ENCODE peak calls at places on chromosomes 4 and X, in nine cellular contexts. I is AG09319, G is hepatocyte, X is lower leg skin, H is endodermal cell, Z is astrocyte of the spinal cord, T is bronchial epithelial cell, L is heart right ventricle, U is choroid plexus epithelial cell. B is an unnamed sample.

GRCh38 chrX:115571712-115572111 is 10.7 kb downstream of the PLS3 start:
- DNase-seq in I (no peak), G (no peak), X (no peak), H (no peak), Z (no peak), T (no peak), L (no peak), U (no peak), B (no peak)

GRCh38 chr4:140995058-140995457 is 138.2 kb downstream of the RNF150 start:
- DNase-seq in I (no peak), G (no peak), X (no peak), H (no peak), Z (peak; percentile 49), T (no peak), L (no peak), U (peak; percentile 50), B (no peak)

GRCh38 chrX:154712781-154713391 is 38.0 kb downstream of the GAB3 start:
- DNase-seq in I (no peak), G (no peak), X (no peak), H (no peak), Z (peak; percentile 71), T (peak; percentile 73), L (no peak), U (peak; percentile 78), B (no peak)

GRCh38 chr4:75289843-75290616 is 224.2 kb downstream of the RCHY1 start:
- DNase-seq in I (no peak), G (peak; percentile 49), X (no peak), H (peak; percentile 87), Z (no peak), T (peak; percentile 90), L (no peak), U (no peak), B (peak; percentile 17)

GRCh38 chr4:54152846-54153600 is 53.1 kb downstream of the GSX2 start:
- DNase-seq in I (peak; percentile 3), G (no peak), X (no peak), H (no peak), Z (peak; percentile 44), T (peak; percentile 77), L (no peak), U (peak; percentile 81), B (no peak)

GRCh38 chr4:3079694-3080123 is 5.2 kb downstream of the HTT start:
- DNase-seq in I (no peak), G (no peak), X (no peak), H (no peak), Z (no peak), T (no peak), L (no peak), U (no peak), B (no peak)

GRCh38 chr4:185839770-185840169 is 27.8 kb upstream of the SORBS2 start:
- DNase-seq in I (no peak), G (peak; percentile 53), X (no peak), H (peak; percentile 54), Z (peak; percentile 74), T (no peak), L (no peak), U (peak; percentile 85), B (no peak)

GRCh38 chrX:13212191-13212651 is 107.6 kb downstream of the ATXN3L start:
- DNase-seq in I (no peak), G (no peak), X (no peak), H (no peak), Z (no peak), T (no peak), L (no peak), U (no peak), B (no peak)

GRCh38 chrX:150572206-150572605 is 3.8 kb downstream of the MTM1 start:
- DNase-seq in I (no peak), G (no peak), X (no peak), H (no peak), Z (no peak), T (peak; percentile 70), L (no peak), U (no peak), B (no peak)

GRCh38 chrX:10618911-10619310 is 1.5 kb downstream of the MID1 start:
- DNase-seq in I (no peak), G (peak; percentile 18), X (no peak), H (no peak), Z (peak; percentile 40), T (no peak), L (no peak), U (no peak), B (peak; percentile 20)

GRCh38 chrX:30219372-30219771 is 4.0 kb downstream of the MAGEB2 start:
- DNase-seq in I (no peak), G (no peak), X (no peak), H (peak; percentile 68), Z (no peak), T (no peak), L (no peak), U (no peak), B (no peak)

GRCh38 chr4:184255361-184255760 is 37.7 kb upstream of the ENPP6 start:
- DNase-seq in I (no peak), G (no peak), X (peak; percentile 7), H (no peak), Z (no peak), T (no peak), L (peak; percentile 23), U (no peak), B (no peak)

GRCh38 chr4:26076000-26076587 is 162.1 kb downstream of the SMIM20 start:
- DNase-seq in I (no peak), G (no peak), X (peak; percentile 45), H (no peak), Z (peak; percentile 35), T (peak; percentile 83), L (no peak), U (peak; percentile 61), B (no peak)

GRCh38 chr4:183422962-183423653 is 21.3 kb upstream of the CDKN2AIP start:
- DNase-seq in I (no peak), G (no peak), X (no peak), H (peak; percentile 48), Z (peak; percentile 32), T (peak; percentile 79), L (no peak), U (peak; percentile 46), B (peak; percentile 52)

GRCh38 chrX:36957425-36958328 is 50.5 kb upstream of the FAM47C start:
- DNase-seq in I (no peak), G (peak; percentile 70), X (no peak), H (peak; percentile 90), Z (no peak), T (no peak), L (no peak), U (no peak), B (peak; percentile 62)

GRCh38 chr4:133802741-133803140 is 398.8 kb downstream of the PABPC4L start:
- DNase-seq in I (no peak), G (no peak), X (no peak), H (no peak), Z (peak; percentile 48), T (peak; percentile 0), L (no peak), U (peak; percentile 58), B (no peak)

GRCh38 chr4:134215636-134216340 is 14.2 kb upstream of the PABPC4L start:
- DNase-seq in I (no peak), G (no peak), X (no peak), H (no peak), Z (no peak), T (no peak), L (no peak), U (peak; percentile 11), B (no peak)

GRCh38 chrX:101617211-101618191 is at the start of gene ARMCX6:
- DNase-seq in I (no peak), G (peak; percentile 89), X (peak; percentile 66), H (peak; percentile 87), Z (peak; percentile 73), T (peak; percentile 55), L (peak; percentile 74), U (peak; percentile 72), B (peak; percentile 59)

GRCh38 chrX:45264865-45265264 is 64.2 kb upstream of the DIPK2B start:
- DNase-seq in I (no peak), G (no peak), X (no peak), H (no peak), Z (no peak), T (no peak), L (peak; percentile 14), U (no peak), B (no peak)

GRCh38 chr4:82599336-82599735 is 37.5 kb upstream of the TMEM150C start:
- DNase-seq in I (no peak), G (no peak), X (no peak), H (peak; percentile 81), Z (no peak), T (no peak), L (no peak), U (no peak), B (no peak)

GRCh38 chr4:2977116-2978097 is 14.0 kb downstream of the GRK4 start:
- DNase-seq in I (no peak), G (peak; percentile 77), X (no peak), H (no peak), Z (peak; percentile 42), T (peak; percentile 60), L (no peak), U (peak; percentile 53), B (no peak)

GRCh38 chr4:8263397-8263796 is 6.2 kb upstream of the HTRA3 start:
- DNase-seq in I (no peak), G (no peak), X (no peak), H (no peak), Z (no peak), T (no peak), L (peak; percentile 7), U (no peak), B (no peak)

GRCh38 chr4:87985887-87986200 is 10.3 kb downstream of the SPP1 start:
- DNase-seq in I (no peak), G (no peak), X (no peak), H (no peak), Z (no peak), T (no peak), L (no peak), U (no peak), B (no peak)
- TF ChIP-seq CTCF in I (no peak), G (no peak), X (no peak), H (no peak), Z (no peak), T (no peak), L (no peak), U (no peak), B (no peak)

GRCh38 chr4:107034091-107034698 is 1.9 kb downstream of the DKK2 start:
- DNase-seq in I (no peak), G (peak; percentile 75), X (peak; percentile 22), H (peak; percentile 87), Z (peak; percentile 58), T (no peak), L (no peak), U (peak; percentile 36), B (peak; percentile 44)
- TF ChIP-seq CTCF in I (peak; percentile 50), G (peak; percentile 54), X (no peak), H (peak; percentile 80), Z (peak; percentile 61), T (peak; percentile 29), L (no peak), U (peak; percentile 39), B (peak; percentile 25)

DNA sequence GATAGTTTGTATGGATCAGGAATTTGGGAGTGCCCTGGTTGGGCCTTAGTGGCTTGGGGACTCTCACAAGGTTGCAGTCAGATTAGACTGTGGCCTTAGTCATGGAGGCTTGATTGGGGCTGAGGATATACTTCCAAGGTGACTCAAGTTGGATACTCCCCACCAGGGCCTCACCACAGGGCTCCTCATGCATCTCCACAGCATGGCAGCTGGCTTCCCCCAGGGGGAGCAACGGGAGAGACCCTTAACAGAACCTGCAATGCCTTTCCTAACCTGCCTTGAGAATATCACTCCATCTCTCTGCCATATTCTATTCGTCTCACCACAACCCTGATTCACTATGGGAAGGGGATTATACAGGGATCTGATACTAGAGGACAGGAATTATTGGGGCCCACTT is 161.9 kb downstream of the RELL1 start:
- DNase-seq in I (no peak), G (no peak), X (no peak), H (no peak), Z (no peak), T (no peak), L (no peak), U (no peak), B (no peak)
- TF ChIP-seq CTCF in I (no peak), G (no peak), X (no peak), H (peak; percentile 51), Z (no peak), T (no peak), L (no peak), U (no peak), B (no peak)

GRCh38 chrX:110346681-110347080 is 12.0 kb upstream of the RTL9 start:
- DNase-seq in I (no peak), G (no peak), X (peak; percentile 11), H (peak; percentile 62), Z (no peak), T (no peak), L (no peak), U (peak; percentile 33), B (no peak)
- TF ChIP-seq CTCF in I (no peak), G (no peak), X (no peak), H (peak; percentile 33), Z (no peak), T (no peak), L (no peak), U (peak; percentile 40), B (no peak)